ENCODE peak calls at places on chromosomes 12 and 14, in four cellular contexts. One of them, this sample, is unnamed.

GRCh38 chr14:55329999-55330710 is 58.9 kb downstream of the FBXO34 start:
- DNase-seq in mammary epithelial cell: peak; percentile 30
- DNase-seq in PC-3: peak; percentile 68
- DNase-seq in IMR-90: peak; percentile 45
- DNase-seq in this sample: peak; percentile 34

GRCh38 chr12:109727039-109727723 is 13.6 kb downstream of the FAM222A start:
- DNase-seq in mammary epithelial cell: no peak
- DNase-seq in PC-3: no peak
- DNase-seq in IMR-90: no peak
- DNase-seq in this sample: no peak

GRCh38 chr12:95102916-95103671 is 29.7 kb upstream of the NR2C1 start:
- DNase-seq in mammary epithelial cell: peak; percentile 98
- DNase-seq in PC-3: peak; percentile 99
- DNase-seq in IMR-90: peak; percentile 94
- DNase-seq in this sample: peak; percentile 86

GRCh38 chr12:18861287-18861858 is 123.5 kb downstream of the CAPZA3 start:
- DNase-seq in mammary epithelial cell: peak; percentile 26
- DNase-seq in PC-3: peak; percentile 72
- DNase-seq in IMR-90: peak; percentile 38
- DNase-seq in this sample: peak; percentile 51

GRCh38 chr14:70988452-70988851 is 81.2 kb downstream of the PCNX1 start:
- DNase-seq in mammary epithelial cell: no peak
- DNase-seq in PC-3: peak; percentile 43
- DNase-seq in IMR-90: no peak
- DNase-seq in this sample: no peak

GRCh38 chr12:41108032-41108431 is 80.1 kb upstream of the PDZRN4 start:
- DNase-seq in mammary epithelial cell: no peak
- DNase-seq in PC-3: no peak
- DNase-seq in IMR-90: no peak
- DNase-seq in this sample: peak; percentile 27

GRCh38 chr14:58107947-58108552 is 44.0 kb downstream of the ARMH4 start:
- DNase-seq in mammary epithelial cell: peak; percentile 32
- DNase-seq in PC-3: peak; percentile 93
- DNase-seq in IMR-90: peak; percentile 79
- DNase-seq in this sample: peak; percentile 85

GRCh38 chr12:101666017-101666728 is 31.3 kb upstream of the CHPT1 start:
- DNase-seq in mammary epithelial cell: no peak
- DNase-seq in PC-3: no peak
- DNase-seq in IMR-90: no peak
- DNase-seq in this sample: no peak

GRCh38 chr12:65728913-65729793 is 95.1 kb upstream of the HMGA2 start:
- DNase-seq in mammary epithelial cell: peak; percentile 32
- DNase-seq in PC-3: no peak
- DNase-seq in IMR-90: peak; percentile 5
- DNase-seq in this sample: peak; percentile 55

GRCh38 chr12:57238854-57239554 is 9.5 kb downstream of the SHMT2 start:
- DNase-seq in mammary epithelial cell: peak; percentile 71
- DNase-seq in PC-3: peak; percentile 89
- DNase-seq in IMR-90: peak; percentile 82
- DNase-seq in this sample: peak; percentile 95
- H3K4me1 ChIP-seq in mammary epithelial cell: peaks cover 44% of the 10 kb centered on the region
- H3K4me1 ChIP-seq in PC-3: peaks cover 33% of the 10 kb centered on the region
- H3K4me1 ChIP-seq in IMR-90: peaks cover 17% of the 10 kb centered on the region
- H3K4me1 ChIP-seq in this sample: peaks cover 43% of the 10 kb centered on the region

GRCh38 chr12:4134833-4135597 is 138.5 kb upstream of the CCND2 start:
- DNase-seq in mammary epithelial cell: no peak
- DNase-seq in PC-3: no peak
- DNase-seq in IMR-90: no peak
- DNase-seq in this sample: no peak

GRCh38 chr12:4134434-4134762 is 139.2 kb upstream of the CCND2 start:
- DNase-seq in mammary epithelial cell: no peak
- DNase-seq in PC-3: no peak
- DNase-seq in IMR-90: no peak
- DNase-seq in this sample: no peak

GRCh38 chr12:4137015-4137414 is 136.5 kb upstream of the CCND2 start:
- DNase-seq in mammary epithelial cell: no peak
- DNase-seq in PC-3: no peak
- DNase-seq in IMR-90: no peak
- DNase-seq in this sample: no peak

GRCh38 chr12:4133636-4134433 is 139.7 kb upstream of the CCND2 start:
- DNase-seq in mammary epithelial cell: no peak
- DNase-seq in PC-3: no peak
- DNase-seq in IMR-90: no peak
- DNase-seq in this sample: no peak

GRCh38 chr12:4133029-4133428 is 140.5 kb upstream of the CCND2 start:
- DNase-seq in mammary epithelial cell: no peak
- DNase-seq in PC-3: no peak
- DNase-seq in IMR-90: no peak
- DNase-seq in this sample: no peak
- H3K9ac ChIP-seq in mammary epithelial cell: no peak overlapping the region
- H3K9ac ChIP-seq in PC-3: no peak overlapping the region
- H3K9ac ChIP-seq in IMR-90: no peak overlapping the region
- H3K9ac ChIP-seq in this sample: no peak overlapping the region

DNA sequence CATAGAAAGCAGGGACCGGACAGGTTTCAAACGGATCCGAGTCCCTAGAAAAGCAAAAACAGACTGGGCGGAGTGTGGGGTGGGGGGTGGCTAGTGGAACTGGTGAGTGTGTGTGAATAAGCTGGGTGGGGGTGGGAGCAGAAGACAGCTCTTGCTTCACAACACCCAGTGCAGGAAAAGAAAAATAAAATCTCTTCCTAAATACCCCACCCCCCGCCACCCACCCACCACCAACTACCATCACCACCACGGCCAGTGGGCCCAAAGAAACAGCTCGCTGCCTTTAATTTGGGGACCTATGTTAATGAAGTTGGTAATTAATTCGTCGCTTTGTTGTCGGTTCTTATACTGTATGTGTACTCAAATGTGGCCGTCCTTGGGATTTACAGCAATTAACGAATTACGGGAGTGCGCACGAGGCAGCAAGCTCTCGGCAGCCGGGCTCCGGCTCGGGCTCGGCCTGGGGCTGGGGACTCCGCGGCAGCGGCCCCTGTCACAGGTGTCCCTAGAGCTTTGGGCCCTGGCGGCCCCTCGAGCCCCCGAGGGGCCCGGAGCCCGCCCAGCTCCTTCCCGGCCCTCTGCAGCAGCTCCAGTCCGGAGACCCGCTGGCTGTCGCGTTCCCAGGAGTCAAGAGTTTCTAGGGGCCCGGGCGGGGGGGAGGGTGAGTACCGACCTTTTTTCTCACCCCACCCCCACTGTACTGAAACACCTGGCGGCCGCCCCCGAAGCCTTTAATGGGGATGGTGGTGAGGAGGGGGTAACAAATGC is 1.5 kb upstream of the OTX2 start:
- DNase-seq in mammary epithelial cell: no peak
- DNase-seq in PC-3: no peak
- DNase-seq in IMR-90: no peak
- DNase-seq in this sample: no peak
- H3K4me1 ChIP-seq in mammary epithelial cell: no peaks in the 10 kb centered on the region
- H3K4me1 ChIP-seq in PC-3: no peaks in the 10 kb centered on the region
- H3K4me1 ChIP-seq in IMR-90: no peaks in the 10 kb centered on the region
- H3K4me1 ChIP-seq in this sample: no peaks in the 10 kb centered on the region

GRCh38 chr12:49647280-49647679 is 23.9 kb downstream of the PRPF40B start:
- DNase-seq in mammary epithelial cell: no peak
- DNase-seq in PC-3: no peak
- DNase-seq in IMR-90: no peak
- DNase-seq in this sample: no peak

GRCh38 chr12:49647827-49648721 is 24.7 kb downstream of the PRPF40B start:
- DNase-seq in mammary epithelial cell: no peak
- DNase-seq in PC-3: no peak
- DNase-seq in IMR-90: no peak
- DNase-seq in this sample: peak; percentile 24

GRCh38 chr12:49649445-49649844 is 26.1 kb downstream of the PRPF40B start:
- DNase-seq in mammary epithelial cell: no peak
- DNase-seq in PC-3: no peak
- DNase-seq in IMR-90: no peak
- DNase-seq in this sample: no peak

GRCh38 chr12:49649892-49650291 is 26.5 kb downstream of the PRPF40B start:
- DNase-seq in mammary epithelial cell: no peak
- DNase-seq in PC-3: no peak
- DNase-seq in IMR-90: no peak
- DNase-seq in this sample: no peak

GRCh38 chr12:49648722-49649032 is 25.3 kb downstream of the PRPF40B start:
- DNase-seq in mammary epithelial cell: no peak
- DNase-seq in PC-3: no peak
- DNase-seq in IMR-90: no peak
- DNase-seq in this sample: no peak
- H3K9ac ChIP-seq in mammary epithelial cell: no peak overlapping the region
- H3K9ac ChIP-seq in PC-3: no peak overlapping the region
- H3K9ac ChIP-seq in IMR-90: no peak overlapping the region
- H3K9ac ChIP-seq in this sample: no peak overlapping the region

DNA sequence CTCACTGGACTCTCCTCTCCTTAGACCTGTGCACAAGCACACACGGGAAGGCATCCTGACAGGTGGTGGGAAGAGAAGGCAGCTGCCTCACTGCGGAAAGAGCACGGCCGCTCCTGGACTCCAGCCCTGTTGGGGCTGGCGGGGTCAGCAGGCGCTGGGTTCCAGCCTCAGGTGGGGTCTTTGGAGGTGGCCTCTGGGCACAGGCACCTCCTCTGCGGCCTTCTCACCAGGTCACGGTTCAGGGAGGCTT is 647 bp upstream of the MTA1 start:
- DNase-seq in mammary epithelial cell: no peak
- DNase-seq in PC-3: no peak
- DNase-seq in IMR-90: no peak
- DNase-seq in this sample: no peak
- H3K4me1 ChIP-seq in mammary epithelial cell: peaks cover 27% of the 10 kb centered on the region
- H3K4me1 ChIP-seq in PC-3: peaks cover 17% of the 10 kb centered on the region
- H3K4me1 ChIP-seq in IMR-90: peaks cover 18% of the 10 kb centered on the region
- H3K4me1 ChIP-seq in this sample: peaks cover 22% of the 10 kb centered on the region

This sample was measured in adipocyte.